ENCODE peak calls at places on chromosomes 11 and 22, in nine cellular contexts. N, K, M, F, T, E, B, G and Y are unnamed samples.

GRCh38 chr22:49487950-49488349 is 339.7 kb downstream of the BRD1 start:
- DNase-seq in N (no peak), K (no peak), M (no peak), F (no peak), T (peak), E (no peak), B (no peak), G (no peak), Y (no peak)

GRCh38 chr11:134037093-134037908 is 31.6 kb upstream of the JAM3 start:
- DNase-seq in N (peak), K (no peak), M (peak), F (peak), T (no peak), E (peak), B (peak), G (peak), Y (peak)

GRCh38 chr11:93652161-93652597 is 9.3 kb upstream of the CEP295 start:
- DNase-seq in N (no peak), K (peak), M (peak), F (no peak), T (no peak), E (peak), B (peak), G (no peak), Y (no peak)

GRCh38 chr22:17489101-17489500 is 74.2 kb upstream of the SLC25A18 start:
- DNase-seq in N (no peak), K (no peak), M (no peak), F (no peak), T (no peak), E (no peak), B (no peak), G (no peak), Y (no peak)

GRCh38 chr11:97850726-97851125 is 1170.0 kb upstream of the CNTN5 start:
- DNase-seq in N (no peak), K (no peak), M (no peak), F (no peak), T (no peak), E (no peak), B (no peak), G (no peak), Y (no peak)

GRCh38 chr11:11532574-11532973 is 89.2 kb downstream of the GALNT18 start:
- DNase-seq in N (no peak), K (no peak), M (no peak), F (no peak), T (no peak), E (no peak), B (no peak), G (no peak), Y (no peak)

GRCh38 chr11:124890701-124891389 is 6.8 kb downstream of the ROBO4 start:
- DNase-seq in N (peak), K (no peak), M (peak), F (no peak), T (no peak), E (no peak), B (peak), G (no peak), Y (no peak)

GRCh38 chr22:48403521-48403921 is 1424.2 kb downstream of the BRD1 start:
- DNase-seq in N (no peak), K (no peak), M (no peak), F (peak), T (no peak), E (no peak), B (no peak), G (no peak), Y (no peak)

GRCh38 chr11:19093976-19094375 is 23.0 kb upstream of the ZDHHC13 start:
- DNase-seq in N (no peak), K (no peak), M (no peak), F (no peak), T (no peak), E (no peak), B (no peak), G (no peak), Y (no peak)

GRCh38 chr11:10743354-10744035 is 7.6 kb upstream of the CTR9 start:
- DNase-seq in N (no peak), K (no peak), M (no peak), F (no peak), T (no peak), E (no peak), B (no peak), G (no peak), Y (peak)

GRCh38 chr11:134611537-134611936 is 199.5 kb upstream of the B3GAT1 start:
- DNase-seq in N (no peak), K (no peak), M (no peak), F (no peak), T (no peak), E (no peak), B (no peak), G (no peak), Y (no peak)

GRCh38 chr11:34791725-34792124 is 124.5 kb downstream of the APIP start:
- DNase-seq in N (no peak), K (peak), M (no peak), F (no peak), T (no peak), E (no peak), B (no peak), G (no peak), Y (no peak)

GRCh38 chr11:45209904-45210699 is 63.7 kb downstream of the PRDM11 start:
- DNase-seq in N (peak), K (no peak), M (peak), F (peak), T (no peak), E (no peak), B (peak), G (no peak), Y (peak)

GRCh38 chr11:78343303-78343702 is 74.3 kb downstream of the GAB2 start:
- DNase-seq in N (no peak), K (no peak), M (no peak), F (no peak), T (no peak), E (no peak), B (no peak), G (no peak), Y (no peak)

DNA sequence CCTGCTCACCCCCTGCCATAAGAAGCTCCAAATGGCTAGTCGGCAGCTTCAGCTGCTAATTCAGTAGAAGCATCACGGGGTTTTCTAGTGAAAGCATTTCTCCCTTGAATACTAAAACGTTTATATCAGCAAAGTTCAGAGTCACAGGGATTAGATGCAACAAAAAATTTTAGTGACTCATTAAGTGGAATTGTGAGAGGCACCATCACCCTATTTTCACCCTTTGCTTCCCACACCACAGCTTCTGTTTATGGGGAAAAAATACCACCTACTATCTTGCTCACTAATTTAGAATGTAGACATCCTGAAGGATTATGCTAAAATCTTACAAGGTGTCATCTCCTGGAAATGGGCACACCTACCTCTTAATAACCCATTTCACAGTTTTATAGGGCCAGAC is 25.3 kb downstream of the RAB39A start:
- DNase-seq in N (no peak), K (no peak), M (no peak), F (no peak), T (no peak), E (no peak), B (no peak), G (no peak), Y (no peak)
- TF ChIP-seq EP300 in N (no peak), K (no peak), M (no peak), F (no peak), T (no peak), E (no peak), B (no peak), G (no peak), Y (no peak)

DNA sequence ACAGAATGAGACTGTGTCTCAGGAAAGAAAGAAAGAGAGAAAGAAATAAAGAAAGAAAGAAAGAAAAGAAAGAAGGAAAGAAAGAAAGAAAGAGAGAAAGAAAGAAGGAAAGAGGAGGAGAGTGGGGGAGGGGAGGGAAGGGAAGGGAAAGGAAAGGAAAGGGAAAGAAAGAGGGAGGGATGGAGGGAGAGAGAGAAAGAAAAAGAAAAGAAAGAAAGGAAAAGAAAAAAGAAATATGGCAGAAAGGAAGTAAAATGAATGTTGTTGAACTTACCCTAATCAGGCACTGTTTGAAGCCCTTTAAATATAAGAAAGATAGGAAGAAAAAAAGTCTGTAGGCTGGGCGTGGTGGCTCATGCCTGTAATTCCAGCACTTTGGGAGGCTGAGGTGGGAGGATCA is 276.1 kb downstream of the INSC start:
- DNase-seq in N (no peak), K (no peak), M (no peak), F (no peak), T (no peak), E (no peak), B (no peak), G (no peak), Y (no peak)
- H3K27ac ChIP-seq in N (no peak), K (no peak), M (no peak), F (no peak), T (no peak), E (no peak), B (no peak), G (no peak), Y (no peak)

DNA sequence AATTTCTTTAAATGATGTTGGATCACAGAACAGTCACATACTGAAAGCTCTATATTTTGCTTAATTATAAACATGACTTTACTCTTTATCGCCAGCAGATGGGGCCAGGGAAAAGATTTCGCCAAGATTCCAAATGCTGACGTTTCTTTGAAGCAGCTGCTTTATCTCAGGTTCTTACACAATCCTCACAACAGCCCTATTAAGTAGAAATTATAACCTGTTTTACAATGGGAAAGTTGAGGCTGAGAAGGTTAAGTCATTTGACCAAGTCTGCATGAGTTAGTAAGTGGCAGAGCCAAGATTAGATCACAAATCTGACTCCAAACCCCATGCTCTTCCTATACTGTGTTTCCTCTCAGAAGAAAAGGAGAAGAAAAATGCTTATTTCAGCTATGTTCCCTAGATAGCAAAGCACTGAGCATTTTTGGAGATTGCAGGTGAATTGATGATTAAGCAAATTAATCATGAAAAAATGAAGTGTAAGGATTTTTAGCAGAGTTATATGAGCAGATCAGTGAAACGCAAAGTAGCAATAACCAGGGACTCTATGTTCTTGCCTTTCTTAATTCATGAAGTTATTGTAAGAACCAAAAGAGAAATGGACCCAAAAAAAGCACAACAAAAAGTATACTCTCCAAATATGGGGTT is 79.0 kb downstream of the AASDHPPT start:
- DNase-seq in N (peak), K (peak), M (peak), F (peak), T (no peak), E (peak), B (no peak), G (no peak), Y (no peak)
- TF ChIP-seq EP300 in N (peak), K (no peak), M (no peak), F (no peak), T (no peak), E (no peak), B (no peak), G (no peak), Y (no peak)

GRCh38 chr11:117071344-117071787 is 26.9 kb downstream of the SIK3 start:
- DNase-seq in N (peak), K (peak), M (no peak), F (peak), T (no peak), E (peak), B (peak), G (no peak), Y (peak)

GRCh38 chr11:117066959-117067358 is 31.3 kb downstream of the SIK3 start:
- DNase-seq in N (no peak), K (no peak), M (no peak), F (no peak), T (no peak), E (no peak), B (no peak), G (no peak), Y (no peak)

GRCh38 chr11:117072517-117073218 is 25.6 kb downstream of the SIK3 start:
- DNase-seq in N (no peak), K (peak), M (no peak), F (no peak), T (no peak), E (peak), B (no peak), G (no peak), Y (no peak)

GRCh38 chr11:117068303-117068860 is 29.8 kb downstream of the SIK3 start:
- DNase-seq in N (no peak), K (no peak), M (no peak), F (no peak), T (no peak), E (no peak), B (no peak), G (no peak), Y (no peak)

GRCh38 chr11:117070016-117070415 is 28.2 kb downstream of the SIK3 start:
- DNase-seq in N (no peak), K (no peak), M (no peak), F (no peak), T (no peak), E (no peak), B (no peak), G (no peak), Y (no peak)
- H3K27ac ChIP-seq in N (no peak), K (no peak), M (no peak), F (no peak), T (no peak), E (peak), B (no peak), G (no peak), Y (no peak)

DNA sequence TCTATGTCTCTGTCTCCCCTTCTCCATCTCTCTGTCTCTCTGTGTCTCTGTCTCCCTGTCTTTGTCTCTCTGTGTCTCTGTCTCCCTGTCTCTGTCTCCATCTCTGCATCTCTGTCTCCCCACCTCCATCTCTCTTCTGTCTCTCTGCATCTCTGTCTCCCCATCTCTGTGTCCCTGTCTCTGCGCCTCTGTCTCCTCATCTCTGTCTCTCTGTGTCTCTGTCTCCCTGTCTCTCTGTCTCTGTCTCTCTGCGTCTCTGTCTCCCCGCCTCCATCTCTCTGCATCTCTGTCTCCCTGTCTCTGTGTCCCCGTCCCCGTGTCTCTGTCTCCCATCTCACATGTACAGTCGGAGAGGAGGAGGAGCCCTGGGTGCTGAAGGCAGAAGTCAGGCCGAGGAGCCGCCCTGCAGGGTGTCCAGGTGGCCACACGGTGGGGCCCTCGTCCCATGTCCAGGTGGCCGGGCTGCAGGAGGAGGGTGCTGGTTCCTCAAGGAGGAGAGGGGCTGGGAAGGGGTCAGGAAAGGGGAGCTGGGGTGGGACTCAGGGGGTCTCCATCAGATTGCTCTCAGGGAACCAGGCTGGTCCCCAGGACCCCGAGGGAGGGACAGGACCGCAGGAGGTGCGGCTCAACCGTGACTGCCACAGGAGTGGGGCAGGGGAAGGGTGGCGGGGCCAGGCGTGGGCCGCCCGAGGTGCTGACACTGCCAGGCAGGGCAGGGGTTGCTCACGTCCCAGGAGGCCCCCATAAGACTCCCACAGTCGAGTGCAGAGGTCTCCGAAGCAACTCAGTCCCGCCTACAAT is 25.6 kb upstream of the TH start:
- DNase-seq in N (peak), K (peak), M (peak), F (peak), T (peak), E (peak), B (peak), G (no peak), Y (peak)
- TF ChIP-seq EP300 in N (no peak), K (no peak), M (no peak), F (no peak), T (no peak), E (no peak), B (no peak), G (no peak), Y (no peak)

GRCh38 chr11:62444835-62445234 is 26.0 kb downstream of the SCGB1A1 start:
- DNase-seq in N (peak), K (no peak), M (no peak), F (no peak), T (no peak), E (no peak), B (no peak), G (no peak), Y (no peak)
- H3K27ac ChIP-seq in N (peak), K (no peak), M (peak), F (peak), T (no peak), E (peak), B (peak), G (peak), Y (peak)

DNA sequence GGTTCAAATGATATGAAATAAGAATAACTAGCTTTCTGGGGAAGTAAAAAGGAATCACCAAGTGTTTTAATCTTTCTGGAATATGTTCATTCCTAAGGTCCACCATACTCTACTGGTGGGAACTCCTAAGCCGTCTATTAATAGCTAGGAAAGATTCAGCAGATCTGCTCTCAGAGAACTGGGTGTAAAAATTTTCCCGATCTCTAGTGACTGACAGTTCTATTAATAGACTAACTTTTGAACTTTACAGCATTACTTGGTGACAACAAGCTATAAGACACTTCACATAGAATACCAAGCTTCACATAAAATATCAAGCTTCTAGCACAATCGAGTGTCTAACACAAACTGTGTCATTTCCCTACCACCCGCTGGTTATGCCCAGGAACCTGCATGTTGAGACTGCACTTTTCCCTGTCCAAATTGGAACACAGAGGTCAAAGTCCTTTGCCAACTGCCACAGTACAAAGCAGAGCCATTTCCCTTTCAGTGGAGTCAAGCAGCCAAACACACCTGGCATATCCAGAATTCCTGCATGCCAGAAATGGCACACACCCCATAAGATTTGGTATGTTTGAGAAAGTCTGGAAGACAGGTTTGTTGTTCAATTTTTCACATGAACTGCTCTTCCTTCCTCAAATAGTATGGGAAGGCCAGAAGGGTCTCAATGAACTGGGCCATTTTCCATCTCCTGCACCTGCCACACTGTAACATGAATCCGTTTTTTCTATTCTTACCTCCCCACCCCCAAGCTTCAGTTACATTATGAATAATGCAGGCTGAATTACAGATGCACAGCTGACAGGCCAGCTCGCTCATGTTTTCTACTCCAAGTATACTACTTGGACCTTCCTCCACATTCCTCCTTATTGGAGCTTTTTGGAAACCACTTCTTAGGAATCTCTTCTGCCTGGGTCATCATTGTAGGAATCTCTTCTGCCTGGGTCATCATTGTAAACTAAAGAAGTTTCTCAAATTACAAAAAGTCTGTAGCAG is 3.7 kb downstream of the OSBP start:
- DNase-seq in N (no peak), K (peak), M (no peak), F (peak), T (no peak), E (no peak), B (no peak), G (no peak), Y (peak)
- TF ChIP-seq EP300 in N (no peak), K (no peak), M (no peak), F (no peak), T (no peak), E (no peak), B (no peak), G (no peak), Y (no peak)

GRCh38 chr11:8000390-8000789 is 13.3 kb downstream of the EIF3F start:
- DNase-seq in N (no peak), K (no peak), M (no peak), F (no peak), T (no peak), E (no peak), B (no peak), G (no peak), Y (no peak)

GRCh38 chr11:8002676-8003075 is 15.5 kb downstream of the EIF3F start:
- DNase-seq in N (no peak), K (no peak), M (no peak), F (no peak), T (no peak), E (no peak), B (no peak), G (no peak), Y (no peak)

GRCh38 chr11:8003187-8003586 is 16.1 kb downstream of the EIF3F start:
- DNase-seq in N (no peak), K (no peak), M (no peak), F (no peak), T (no peak), E (no peak), B (no peak), G (no peak), Y (no peak)

GRCh38 chr11:8004008-8004407 is 16.9 kb downstream of the EIF3F start:
- DNase-seq in N (no peak), K (no peak), M (no peak), F (no peak), T (no peak), E (no peak), B (no peak), G (no peak), Y (no peak)

DNA sequence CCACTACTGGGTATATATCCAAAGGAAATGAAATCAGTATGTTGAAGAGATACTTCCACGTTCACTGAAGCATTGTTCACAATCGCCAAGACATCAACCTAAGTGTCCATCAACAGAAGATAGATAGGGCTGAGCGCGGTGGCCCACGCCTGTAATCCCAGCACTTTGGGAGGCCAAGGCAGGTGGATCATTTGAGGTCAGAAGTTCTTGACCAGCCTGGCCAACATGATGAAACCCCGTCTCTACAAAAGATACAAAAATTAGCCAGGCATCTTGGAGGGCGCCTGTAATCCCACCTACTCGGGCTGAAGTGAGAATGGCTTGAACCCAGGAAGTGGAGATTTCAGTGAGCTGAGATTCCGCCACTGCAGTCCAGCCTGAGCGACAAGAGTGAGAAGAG is 12.7 kb downstream of the EIF3F start:
- DNase-seq in N (no peak), K (no peak), M (no peak), F (no peak), T (no peak), E (no peak), B (no peak), G (no peak), Y (no peak)
- H3K27ac ChIP-seq in N (no peak), K (no peak), M (no peak), F (no peak), T (no peak), E (no peak), B (no peak), G (no peak), Y (no peak)